ENCODE peak calls at places on chromosomes 7 and 10, in four cellular contexts. One of them, this sample, is unnamed.

GRCh38 chr10:14433147-14433546 is 102.4 kb upstream of the FRMD4A start:
- DNase-seq in HepG2: no peak
- DNase-seq in GM13977: no peak
- DNase-seq in lung: no peak
- DNase-seq in this sample: no peak

GRCh38 chr10:34766256-34766580 is 48.9 kb downstream of the PARD3 start:
- DNase-seq in HepG2: no peak
- DNase-seq in GM13977: no peak
- DNase-seq in lung: no peak
- DNase-seq in this sample: no peak

GRCh38 chr7:92626281-92626846 is 36.2 kb upstream of the FAM133B start:
- DNase-seq in HepG2: no peak
- DNase-seq in GM13977: no peak
- DNase-seq in lung: no peak
- DNase-seq in this sample: no peak

GRCh38 chr10:95896066-95896850 is 11.5 kb upstream of the CC2D2B start:
- DNase-seq in HepG2: no peak
- DNase-seq in GM13977: no peak
- DNase-seq in lung: no peak
- DNase-seq in this sample: no peak

GRCh38 chr10:32445036-32445435 is 904 bp upstream of the CCDC7 start:
- DNase-seq in HepG2: no peak
- DNase-seq in GM13977: no peak
- DNase-seq in lung: no peak
- DNase-seq in this sample: no peak

GRCh38 chr10:118501637-118502440 is 93.6 kb downstream of the PRLHR start:
- DNase-seq in HepG2: no peak
- DNase-seq in GM13977: no peak
- DNase-seq in lung: no peak
- DNase-seq in this sample: peak; percentile 66

GRCh38 chr10:69481280-69481679 is 30.0 kb downstream of the TSPAN15 start:
- DNase-seq in HepG2: no peak
- DNase-seq in GM13977: no peak
- DNase-seq in lung: no peak
- DNase-seq in this sample: no peak

GRCh38 chr10:45420453-45421192 is 46.6 kb downstream of the ALOX5 start:
- DNase-seq in HepG2: no peak
- DNase-seq in GM13977: peak; percentile 74
- DNase-seq in lung: peak; percentile 78
- DNase-seq in this sample: no peak

GRCh38 chr10:5651086-5651764 is 15.2 kb downstream of the ASB13 start:
- DNase-seq in HepG2: no peak
- DNase-seq in GM13977: no peak
- DNase-seq in lung: no peak
- DNase-seq in this sample: no peak

GRCh38 chr7:121337398-121337797 is 8.6 kb downstream of the WNT16 start:
- DNase-seq in HepG2: no peak
- DNase-seq in GM13977: peak; percentile 12
- DNase-seq in lung: no peak
- DNase-seq in this sample: no peak
- TF ChIP-seq CTCF in HepG2: peak; percentile 25
- TF ChIP-seq CTCF in GM13977: peak; percentile 39
- TF ChIP-seq CTCF in lung: no peak
- TF ChIP-seq CTCF in this sample: no peak

GRCh38 chr7:12296051-12296570 is 85.0 kb downstream of the TMEM106B start:
- DNase-seq in HepG2: no peak
- DNase-seq in GM13977: no peak
- DNase-seq in lung: no peak
- DNase-seq in this sample: no peak

GRCh38 chr7:12297709-12298108 is 86.6 kb downstream of the TMEM106B start:
- DNase-seq in HepG2: no peak
- DNase-seq in GM13977: no peak
- DNase-seq in lung: no peak
- DNase-seq in this sample: no peak

GRCh38 chr7:12294701-12295100 is 83.6 kb downstream of the TMEM106B start:
- DNase-seq in HepG2: no peak
- DNase-seq in GM13977: no peak
- DNase-seq in lung: no peak
- DNase-seq in this sample: no peak

GRCh38 chr7:12299367-12299766 is 88.3 kb downstream of the TMEM106B start:
- DNase-seq in HepG2: no peak
- DNase-seq in GM13977: no peak
- DNase-seq in lung: no peak
- DNase-seq in this sample: no peak

DNA sequence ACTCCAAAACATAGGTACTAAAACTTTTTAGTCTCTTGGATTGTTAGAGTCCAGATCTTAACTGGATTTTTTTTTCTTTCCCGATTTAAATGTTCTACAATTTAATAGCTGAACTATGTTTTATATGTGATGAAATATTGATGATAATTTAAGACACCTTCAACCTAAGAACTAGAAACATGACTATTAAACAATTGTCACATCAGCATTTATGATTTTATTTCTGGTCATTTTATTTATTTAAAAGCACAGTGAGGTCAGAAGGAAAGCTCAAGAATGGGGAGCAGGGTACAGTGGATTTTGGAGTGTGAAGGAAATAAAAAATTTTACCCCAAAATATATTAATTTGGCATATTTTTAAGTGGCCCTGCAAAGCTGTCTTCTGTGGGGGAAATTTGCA is 86.2 kb downstream of the TMEM106B start:
- DNase-seq in HepG2: no peak
- DNase-seq in GM13977: no peak
- DNase-seq in lung: no peak
- DNase-seq in this sample: no peak
- TF ChIP-seq CTCF in HepG2: no peak
- TF ChIP-seq CTCF in GM13977: no peak
- TF ChIP-seq CTCF in lung: no peak
- TF ChIP-seq CTCF in this sample: no peak

GRCh38 chr7:40148671-40149070 is 13.9 kb downstream of the SUGCT start:
- DNase-seq in HepG2: no peak
- DNase-seq in GM13977: no peak
- DNase-seq in lung: no peak
- DNase-seq in this sample: no peak

GRCh38 chr7:40151504-40151903 is 16.7 kb downstream of the SUGCT start:
- DNase-seq in HepG2: no peak
- DNase-seq in GM13977: no peak
- DNase-seq in lung: no peak
- DNase-seq in this sample: no peak

DNA sequence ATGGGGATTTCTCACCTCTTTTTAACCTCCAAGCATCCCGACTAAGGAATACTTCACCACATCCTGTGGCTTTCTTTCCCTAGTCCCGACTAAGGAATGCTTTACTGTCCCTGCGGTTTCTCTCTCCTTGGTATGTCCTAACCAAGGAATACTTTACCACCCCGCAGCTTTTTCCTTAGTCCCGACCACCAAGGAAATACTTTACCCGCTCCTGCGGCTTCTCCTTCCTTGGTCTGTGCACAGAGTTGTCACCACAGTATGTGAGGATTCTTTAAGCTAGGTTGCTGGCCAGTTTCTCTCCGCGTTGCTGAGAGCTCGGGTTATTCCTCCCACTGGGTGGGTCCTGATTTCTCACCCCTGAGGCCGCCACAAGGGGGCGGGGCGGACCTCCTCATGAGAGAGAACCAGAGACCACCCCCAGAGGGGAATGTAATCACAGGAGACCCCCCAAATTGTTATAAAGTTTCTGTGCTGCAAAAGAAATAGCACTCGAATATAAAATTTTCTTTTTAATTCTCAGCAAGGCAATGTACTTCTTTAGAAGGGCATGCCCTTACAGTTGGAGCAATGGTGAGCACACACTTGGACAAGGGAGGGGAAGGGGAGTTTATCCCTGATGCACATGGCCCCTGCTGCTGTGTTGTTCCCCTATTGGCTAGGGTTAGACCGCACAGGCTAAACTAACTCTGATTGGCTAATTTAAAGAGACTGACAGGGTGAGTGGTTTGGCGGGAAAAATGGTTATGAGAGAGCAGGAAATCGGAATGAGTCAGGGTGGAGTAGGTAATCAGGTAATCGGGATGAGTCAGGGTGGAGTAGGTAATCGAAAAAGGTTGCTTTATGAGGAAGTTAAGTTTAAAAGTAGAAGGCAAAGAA is 12.8 kb downstream of the SUGCT start:
- DNase-seq in HepG2: no peak
- DNase-seq in GM13977: no peak
- DNase-seq in lung: no peak
- DNase-seq in this sample: peak; percentile 57
- TF ChIP-seq CTCF in HepG2: no peak
- TF ChIP-seq CTCF in GM13977: no peak
- TF ChIP-seq CTCF in lung: no peak
- TF ChIP-seq CTCF in this sample: no peak

GRCh38 chr7:16420649-16421332 is 547 bp downstream of the CRPPA start:
- DNase-seq in HepG2: peak; percentile 77
- DNase-seq in GM13977: peak; percentile 52
- DNase-seq in lung: peak; percentile 87
- DNase-seq in this sample: peak; percentile 93
- TF ChIP-seq CTCF in HepG2: no peak
- TF ChIP-seq CTCF in GM13977: no peak
- TF ChIP-seq CTCF in lung: no peak
- TF ChIP-seq CTCF in this sample: no peak

DNA sequence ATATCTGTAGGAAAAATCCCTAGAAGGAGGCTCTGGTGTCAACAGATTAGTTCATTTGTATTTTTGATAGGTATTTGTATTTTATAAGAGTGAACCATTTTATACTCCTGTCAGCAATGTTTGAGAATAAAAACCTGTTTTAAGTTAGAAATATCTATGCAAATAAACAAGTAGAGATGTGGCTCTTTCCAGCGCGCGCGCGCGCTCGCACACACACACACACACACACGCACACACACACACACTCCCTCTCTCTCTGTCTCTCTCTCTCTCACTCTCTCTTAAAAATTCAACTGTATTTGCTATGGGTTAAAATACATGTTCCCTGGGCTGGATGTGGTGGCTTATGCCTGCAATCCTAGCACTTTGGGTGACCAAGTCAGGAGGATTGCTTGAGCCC is 113.9 kb downstream of the SUGCT start:
- DNase-seq in HepG2: no peak
- DNase-seq in GM13977: no peak
- DNase-seq in lung: no peak
- DNase-seq in this sample: no peak
- TF ChIP-seq CTCF in HepG2: no peak
- TF ChIP-seq CTCF in GM13977: no peak
- TF ChIP-seq CTCF in lung: no peak
- TF ChIP-seq CTCF in this sample: no peak

DNA sequence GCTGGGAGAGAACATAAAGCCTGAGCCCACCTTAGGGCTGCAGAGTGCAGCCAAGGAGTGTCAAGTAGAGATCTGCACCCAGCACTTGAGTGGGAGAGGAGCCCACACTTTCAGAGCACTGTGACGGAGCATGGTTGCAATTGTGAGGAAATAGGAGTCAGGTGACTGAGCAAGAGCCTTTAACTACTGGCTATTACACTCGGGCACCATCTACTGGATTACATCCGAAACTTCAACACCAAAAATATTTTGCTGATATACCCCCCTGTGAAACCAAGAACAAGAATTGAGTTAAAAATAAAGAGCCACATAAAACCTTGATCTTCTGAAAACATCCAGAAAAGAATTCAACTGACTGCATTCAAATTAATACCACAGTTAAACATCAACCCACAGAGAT is 657.9 kb downstream of the NXPH1 start:
- DNase-seq in HepG2: no peak
- DNase-seq in GM13977: peak; percentile 4
- DNase-seq in lung: no peak
- DNase-seq in this sample: no peak
- TF ChIP-seq CTCF in HepG2: no peak
- TF ChIP-seq CTCF in GM13977: peak; percentile 20
- TF ChIP-seq CTCF in lung: no peak
- TF ChIP-seq CTCF in this sample: no peak

This sample was measured in esophagus muscularis mucosa.